ENCODE peak calls at places on chromosomes 16 and 17, in eight cellular contexts. One of them, this sample, is unnamed.

GRCh38 chr16:56883586-56883985 is 18.6 kb downstream of the SLC12A3 start:
- DNase-seq in cardiac fibroblast: no peak
- DNase-seq in SHP77: no peak
- DNase-seq in colonic mucosa: no peak
- DNase-seq in K562: no peak
- DNase-seq in NCI-H1092 treated with DMSO at 0.1 percent for 48 hours: no peak
- DNase-seq in BJ: no peak
- DNase-seq in stromal cell of bone marrow: no peak
- DNase-seq in this sample: no peak

GRCh38 chr17:55432358-55433028 is 10.9 kb upstream of the MMD start:
- DNase-seq in SHP77: no peak
- DNase-seq in BJ: no peak
- DNase-seq in cardiac fibroblast: peak
- DNase-seq in colonic mucosa: no peak
- DNase-seq in NCI-H1092 treated with DMSO at 0.1 percent for 48 hours: no peak
- DNase-seq in K562: no peak
- DNase-seq in stromal cell of bone marrow: no peak
- DNase-seq in this sample: no peak

GRCh38 chr17:19943026-19943425 is 34.6 kb downstream of the AKAP10 start:
- DNase-seq in colonic mucosa: no peak
- DNase-seq in BJ: no peak
- DNase-seq in SHP77: no peak
- DNase-seq in K562: no peak
- DNase-seq in stromal cell of bone marrow: no peak
- DNase-seq in NCI-H1092 treated with DMSO at 0.1 percent for 48 hours: no peak
- DNase-seq in cardiac fibroblast: no peak
- DNase-seq in this sample: no peak

GRCh38 chr17:29659155-29659554 is 36.4 kb upstream of the CORO6 start:
- DNase-seq in NCI-H1092 treated with DMSO at 0.1 percent for 48 hours: no peak
- DNase-seq in BJ: no peak
- DNase-seq in K562: no peak
- DNase-seq in colonic mucosa: no peak
- DNase-seq in cardiac fibroblast: no peak
- DNase-seq in SHP77: no peak
- DNase-seq in stromal cell of bone marrow: no peak
- DNase-seq in this sample: no peak

GRCh38 chr16:11497329-11497805 is 89.4 kb downstream of the LITAF start:
- DNase-seq in SHP77: peak
- DNase-seq in NCI-H1092 treated with DMSO at 0.1 percent for 48 hours: peak
- DNase-seq in stromal cell of bone marrow: peak
- DNase-seq in K562: no peak
- DNase-seq in colonic mucosa: peak
- DNase-seq in BJ: peak
- DNase-seq in cardiac fibroblast: peak
- DNase-seq in this sample: peak

GRCh38 chr16:27024010-27024409 is 42.7 kb upstream of the C16orf82 start:
- DNase-seq in SHP77: no peak
- DNase-seq in K562: no peak
- DNase-seq in BJ: no peak
- DNase-seq in colonic mucosa: no peak
- DNase-seq in stromal cell of bone marrow: no peak
- DNase-seq in cardiac fibroblast: no peak
- DNase-seq in NCI-H1092 treated with DMSO at 0.1 percent for 48 hours: no peak
- DNase-seq in this sample: no peak

GRCh38 chr17:1047886-1048470 is 51.0 kb downstream of the TIMM22 start:
- DNase-seq in NCI-H1092 treated with DMSO at 0.1 percent for 48 hours: no peak
- DNase-seq in K562: no peak
- DNase-seq in SHP77: no peak
- DNase-seq in stromal cell of bone marrow: no peak
- DNase-seq in colonic mucosa: no peak
- DNase-seq in BJ: no peak
- DNase-seq in cardiac fibroblast: no peak
- DNase-seq in this sample: no peak

GRCh38 chr16:73058221-73058615 is 10.3 kb upstream of the ZFHX3 start:
- DNase-seq in colonic mucosa: no peak
- DNase-seq in BJ: no peak
- DNase-seq in stromal cell of bone marrow: no peak
- DNase-seq in cardiac fibroblast: peak
- DNase-seq in K562: peak
- DNase-seq in NCI-H1092 treated with DMSO at 0.1 percent for 48 hours: peak
- DNase-seq in SHP77: no peak
- DNase-seq in this sample: peak

GRCh38 chr17:69954241-69954933 is 120.6 kb upstream of the KCNJ16 start:
- DNase-seq in NCI-H1092 treated with DMSO at 0.1 percent for 48 hours: no peak
- DNase-seq in BJ: no peak
- DNase-seq in colonic mucosa: no peak
- DNase-seq in cardiac fibroblast: no peak
- DNase-seq in SHP77: no peak
- DNase-seq in K562: no peak
- DNase-seq in stromal cell of bone marrow: no peak
- DNase-seq in this sample: no peak

GRCh38 chr17:34357398-34357797 is 1.1 kb downstream of the CCL13 start:
- DNase-seq in colonic mucosa: no peak
- DNase-seq in cardiac fibroblast: no peak
- DNase-seq in BJ: no peak
- DNase-seq in K562: no peak
- DNase-seq in SHP77: no peak
- DNase-seq in stromal cell of bone marrow: no peak
- DNase-seq in NCI-H1092 treated with DMSO at 0.1 percent for 48 hours: no peak
- DNase-seq in this sample: no peak

GRCh38 chr17:80901319-80901718 is 90.3 kb upstream of the CHMP6 start:
- DNase-seq in K562: no peak
- DNase-seq in BJ: no peak
- DNase-seq in stromal cell of bone marrow: no peak
- DNase-seq in NCI-H1092 treated with DMSO at 0.1 percent for 48 hours: no peak
- DNase-seq in cardiac fibroblast: no peak
- DNase-seq in colonic mucosa: no peak
- DNase-seq in SHP77: no peak
- DNase-seq in this sample: no peak